ENCODE peak calls at places on chromosomes 7 and 10, in four cellular contexts. H is HCT116, B is stomach, K is transverse colon. J is an unnamed sample.

GRCh38 chr7:1842321-1843221 is 172.5 kb downstream of the ELFN1 start:
- DNase-seq in H (no peak), B (no peak), K (peak; percentile 4), J (no peak)

GRCh38 chr7:140841316-140841715 is 83.4 kb downstream of the BRAF start:
- DNase-seq in H (no peak), B (no peak), K (no peak), J (no peak)

GRCh38 chr10:87752571-87752970 is 65.5 kb downstream of the ATAD1 start:
- DNase-seq in H (no peak), B (no peak), K (no peak), J (peak; percentile 56)

GRCh38 chr10:120186506-120186905 is 270.5 kb upstream of the PLPP4 start:
- DNase-seq in H (no peak), B (no peak), K (no peak), J (no peak)

GRCh38 chr10:67861750-67862460 is 22.6 kb upstream of the SIRT1 start:
- DNase-seq in H (no peak), B (no peak), K (no peak), J (no peak)

GRCh38 chr7:76201732-76202665 is at the start of gene SRRM3:
- DNase-seq in H (peak; percentile 40), B (peak; percentile 78), K (peak; percentile 74), J (peak; percentile 88)

GRCh38 chr7:132420527-132420926 is 155.7 kb downstream of the PLXNA4 start:
- DNase-seq in H (no peak), B (no peak), K (no peak), J (no peak)

GRCh38 chr7:111089822-111090426 is 1.0 kb upstream of the LRRN3 start:
- DNase-seq in H (peak; percentile 34), B (no peak), K (no peak), J (peak; percentile 58)

GRCh38 chr10:36269222-36269621 is 627.1 kb upstream of the FZD8 start:
- DNase-seq in H (no peak), B (no peak), K (no peak), J (no peak)

GRCh38 chr7:45884136-45884535 is 4.2 kb upstream of the IGFBP1 start:
- DNase-seq in H (no peak), B (no peak), K (no peak), J (no peak)

GRCh38 chr7:148255333-148255732 is 335.2 kb upstream of the C7orf33 start:
- DNase-seq in H (no peak), B (no peak), K (no peak), J (peak; percentile 26)

GRCh38 chr7:81029523-81029922 is 110.7 kb upstream of the SEMA3C start:
- DNase-seq in H (no peak), B (no peak), K (no peak), J (peak; percentile 15)

GRCh38 chr10:91635401-91636400 is 2.8 kb upstream of the PPP1R3C start:
- DNase-seq in H (peak; percentile 69), B (peak; percentile 71), K (peak; percentile 65), J (peak; percentile 88)

GRCh38 chr7:78450754-78451153 is 652.2 kb downstream of the PHTF2 start:
- DNase-seq in H (no peak), B (no peak), K (no peak), J (no peak)

GRCh38 chr7:127114739-127115265 is 137.9 kb downstream of the GRM8 start:
- DNase-seq in H (no peak), B (no peak), K (no peak), J (no peak)

GRCh38 chr10:66629976-66630375 is 295.9 kb upstream of the LRRTM3 start:
- DNase-seq in H (no peak), B (no peak), K (no peak), J (no peak)

GRCh38 chr7:23931633-23932032 is 221.6 kb downstream of the STK31 start:
- DNase-seq in H (no peak), B (no peak), K (no peak), J (no peak)

GRCh38 chr10:22618081-22618785 is 96.1 kb downstream of the PIP4K2A start:
- DNase-seq in H (peak; percentile 39), B (no peak), K (no peak), J (no peak)

GRCh38 chr7:149637911-149638565 is 135.3 kb downstream of the ZNF467 start:
- DNase-seq in H (no peak), B (no peak), K (no peak), J (no peak)

GRCh38 chr7:154649015-154649414 is 353.9 kb downstream of the PAXIP1 start:
- DNase-seq in H (no peak), B (no peak), K (no peak), J (no peak)

GRCh38 chr7:30934732-30935568 is 23.3 kb downstream of the AQP1 start:
- DNase-seq in H (no peak), B (no peak), K (no peak), J (no peak)

GRCh38 chr10:30915141-30915540 is 116.5 kb downstream of the ZNF438 start:
- DNase-seq in H (no peak), B (no peak), K (no peak), J (peak; percentile 15)

GRCh38 chr10:10865913-10866312 is 151.8 kb upstream of the CELF2 start:
- DNase-seq in H (no peak), B (no peak), K (no peak), J (no peak)

GRCh38 chr7:134368851-134369533 is 52.3 kb upstream of the SLC35B4 start:
- DNase-seq in H (no peak), B (peak; percentile 64), K (no peak), J (peak; percentile 20)

GRCh38 chr10:126397640-126398382 is 9.5 kb upstream of the ADAM12 start:
- DNase-seq in H (no peak), B (no peak), K (no peak), J (no peak)

GRCh38 chr7:30618961-30619360 is 24.3 kb downstream of the GARS1 start:
- DNase-seq in H (no peak), B (no peak), K (no peak), J (no peak)

GRCh38 chr10:34996843-34997242 is 93.3 kb downstream of the CUL2 start:
- DNase-seq in H (no peak), B (no peak), K (peak; percentile 13), J (peak; percentile 33)

GRCh38 chr10:114577133-114577532 is 80.9 kb downstream of the ABLIM1 start:
- DNase-seq in H (no peak), B (no peak), K (no peak), J (no peak)

GRCh38 chr10:478471-479245 is 210.8 kb downstream of the DIP2C start:
- DNase-seq in H (no peak), B (no peak), K (no peak), J (no peak)

GRCh38 chr10:127550861-127551260 is 1.8 kb downstream of the NPS start:
- DNase-seq in H (no peak), B (no peak), K (no peak), J (peak; percentile 55)

GRCh38 chr10:126147866-126148578 is 240.3 kb downstream of the ADAM12 start:
- DNase-seq in H (no peak), B (no peak), K (no peak), J (peak; percentile 74)

GRCh38 chr10:93495654-93496321 is 624 bp upstream of the CEP55 start:
- DNase-seq in H (no peak), B (no peak), K (peak; percentile 35), J (peak; percentile 71)

GRCh38 chr10:7111574-7111973 is 299.3 kb downstream of the SFMBT2 start:
- DNase-seq in H (no peak), B (no peak), K (no peak), J (no peak)

GRCh38 chr7:1986366-1987083 is 246.2 kb downstream of the MAD1L1 start:
- DNase-seq in H (no peak), B (no peak), K (no peak), J (no peak)

GRCh38 chr10:121450247-121450646 is 148.0 kb downstream of the FGFR2 start:
- DNase-seq in H (no peak), B (no peak), K (no peak), J (no peak)

GRCh38 chr10:127155221-127155620 is 41.2 kb downstream of the INSYN2A start:
- DNase-seq in H (no peak), B (no peak), K (no peak), J (no peak)

DNA sequence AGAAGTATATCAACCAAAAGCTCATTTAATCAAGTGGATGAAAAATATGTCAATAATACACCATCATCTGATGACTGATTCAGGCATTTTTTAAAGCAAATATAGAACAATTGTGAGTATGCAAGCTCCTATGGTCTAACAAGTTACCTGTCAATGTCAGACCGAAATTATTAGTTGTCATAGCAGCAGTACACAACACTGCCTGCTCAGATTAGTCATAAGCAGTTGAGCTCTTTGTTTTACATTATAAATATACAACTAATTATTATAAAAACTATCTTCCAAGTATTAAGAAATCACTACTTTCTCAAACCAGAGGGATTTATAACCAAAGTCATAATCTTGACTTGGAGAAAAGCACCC is 219.9 kb downstream of the FAM107B start:
- DNase-seq in H (no peak), B (no peak), K (no peak), J (no peak)
- H3K4me1 ChIP-seq in H (peaks cover 8% of the 10 kb centered on the region), B (peaks cover 95% of the 10 kb centered on the region), K (peaks cover 73% of the 10 kb centered on the region), J (peaks cover 26% of the 10 kb centered on the region)

DNA sequence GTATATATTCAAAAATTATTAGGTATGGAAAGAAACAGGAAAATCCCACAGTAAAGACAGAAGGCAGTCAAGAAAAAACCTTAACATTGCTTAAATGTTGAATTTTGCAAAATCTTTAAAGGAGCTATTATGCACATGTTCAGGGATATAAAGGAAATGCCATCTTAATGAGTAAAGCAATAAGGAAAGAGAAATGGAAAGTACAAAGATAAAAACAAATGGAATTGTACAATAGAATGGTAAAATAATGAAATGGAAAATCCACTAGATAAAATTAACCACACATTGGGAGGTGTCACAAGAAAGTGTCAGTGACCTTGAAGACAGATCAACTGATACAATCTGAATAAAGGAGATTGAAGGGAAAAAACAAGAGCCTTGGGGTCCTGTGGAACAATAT is 82.0 kb downstream of the KIF20B start:
- DNase-seq in H (no peak), B (no peak), K (no peak), J (no peak)
- TF ChIP-seq CTCF in H (no peak), B (no peak), K (no peak), J (no peak)

GRCh38 chr7:94514917-94515316 is 5.3 kb downstream of the CASD1 start:
- DNase-seq in H (no peak), B (no peak), K (no peak), J (no peak)

GRCh38 chr7:94512735-94513564 is 3.3 kb downstream of the CASD1 start:
- DNase-seq in H (no peak), B (no peak), K (peak; percentile 42), J (no peak)

GRCh38 chr7:94513565-94513860 is 3.9 kb downstream of the CASD1 start:
- DNase-seq in H (no peak), B (no peak), K (no peak), J (peak; percentile 55)

GRCh38 chr7:94511763-94512162 is 2.2 kb downstream of the CASD1 start:
- DNase-seq in H (no peak), B (no peak), K (no peak), J (no peak)

GRCh38 chr7:94514140-94514889 is 4.7 kb downstream of the CASD1 start:
- DNase-seq in H (no peak), B (no peak), K (no peak), J (no peak)
- H3K27ac ChIP-seq in H (no peak overlapping the region), B (no peak overlapping the region), K (peak overlapping the region; percentile 54), J (no peak overlapping the region)

GRCh38 chr10:78404296-78404695 is 370.6 kb downstream of the RPS24 start:
- DNase-seq in H (no peak), B (no peak), K (no peak), J (no peak)
- H3K4me1 ChIP-seq in H (peaks cover 5% of the 10 kb centered on the region), B (peaks cover 35% of the 10 kb centered on the region), K (peaks cover 9% of the 10 kb centered on the region), J (peaks cover 23% of the 10 kb centered on the region)